ENCODE peak calls at places on chromosomes 2 and 18, in ten cellular contexts. Q is uterus, X is HCT116, W is lower lobe of right lung, V is H9, L is omental fat pad, M is retinal pigment epithelial cell, J is PC-9, K is neural crest cell, Z is GM20000. U is an unnamed sample.

GRCh38 chr2:44553456-44553855 is 191.7 kb downstream of the CAMKMT start:
- DNase-seq in Q (no peak), X (no peak), W (no peak), V (no peak), L (no peak), M (no peak), J (peak), K (no peak), Z (no peak), U (no peak)

GRCh38 chr18:69956037-69956436 is 8.4 kb upstream of the CD226 start:
- DNase-seq in Q (peak), X (no peak), W (no peak), V (no peak), L (no peak), M (no peak), J (no peak), K (no peak), Z (no peak), U (no peak)

GRCh38 chr2:69554981-69555380 is 88.6 kb downstream of the AAK1 start:
- DNase-seq in Q (no peak), X (no peak), W (no peak), V (no peak), L (no peak), M (no peak), J (no peak), K (no peak), Z (peak), U (no peak)

GRCh38 chr2:239578381-239578780 is 177.6 kb upstream of the HDAC4 start:
- DNase-seq in Q (no peak), X (no peak), W (peak), V (no peak), L (no peak), M (no peak), J (no peak), K (no peak), Z (no peak), U (no peak)

GRCh38 chr2:106886916-106887758 is 1.2 kb upstream of the ST6GAL2 start:
- DNase-seq in Q (peak), X (no peak), W (peak), V (peak), L (no peak), M (no peak), J (no peak), K (peak), Z (peak), U (no peak)

GRCh38 chr2:191515536-191515935 is 162.4 kb upstream of the NABP1 start:
- DNase-seq in Q (no peak), X (no peak), W (no peak), V (no peak), L (no peak), M (no peak), J (no peak), K (no peak), Z (no peak), U (no peak)

GRCh38 chr18:74278983-74279382 is 12.8 kb downstream of the CYB5A start:
- DNase-seq in Q (no peak), X (no peak), W (no peak), V (no peak), L (no peak), M (no peak), J (no peak), K (no peak), Z (no peak), U (no peak)

GRCh38 chr2:43105586-43106562 is 120.5 kb downstream of the ZFP36L2 start:
- DNase-seq in Q (peak), X (peak), W (peak), V (no peak), L (no peak), M (no peak), J (no peak), K (no peak), Z (peak), U (peak)

GRCh38 chr2:62524293-62524941 is 18.4 kb upstream of the TMEM17 start:
- DNase-seq in Q (no peak), X (no peak), W (no peak), V (no peak), L (no peak), M (no peak), J (no peak), K (no peak), Z (no peak), U (no peak)

DNA sequence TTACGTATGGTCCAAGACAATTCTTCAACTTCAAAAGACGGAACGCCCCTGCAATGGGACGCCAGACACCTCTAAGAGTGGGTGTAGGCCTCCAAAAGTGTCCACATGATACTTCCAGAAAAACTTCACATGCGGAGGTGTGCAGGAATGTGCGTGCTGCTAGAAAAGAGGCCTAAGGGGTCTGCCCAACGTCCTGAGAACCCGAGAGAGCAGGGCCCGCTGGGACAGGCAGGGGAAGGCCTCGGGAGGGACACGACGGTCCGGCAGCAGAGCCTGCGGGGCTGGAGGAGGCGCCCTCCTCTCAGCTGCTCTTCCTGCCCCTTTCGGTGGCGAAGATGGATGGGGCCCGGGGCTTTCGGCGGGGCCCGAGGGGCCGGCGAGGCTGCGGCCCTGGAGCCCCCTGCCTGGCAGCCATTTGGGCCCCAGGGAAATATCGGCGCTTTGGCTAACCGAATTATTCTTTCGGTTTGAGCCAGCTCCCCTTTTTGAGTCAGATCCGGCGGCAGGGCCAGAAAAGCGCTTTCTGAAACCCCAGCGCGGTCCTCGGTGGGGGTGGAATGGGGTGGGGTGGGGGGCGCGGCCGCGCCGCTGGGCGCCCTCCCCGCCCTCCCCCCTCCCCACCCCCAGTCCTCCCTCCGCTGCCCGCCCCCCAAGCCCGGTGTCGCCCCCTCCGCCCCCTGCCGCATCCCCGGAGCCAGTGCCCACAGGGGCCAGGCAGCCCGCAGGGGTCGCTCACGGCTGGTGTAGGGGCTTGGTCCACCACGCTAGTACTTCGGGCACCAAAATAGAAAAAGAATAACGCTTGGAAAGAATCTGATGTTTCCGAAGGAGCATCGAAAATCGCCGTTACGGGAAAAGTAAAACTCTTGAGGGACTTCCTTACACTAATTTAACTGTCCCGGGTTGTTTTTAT is 9.2 kb upstream of the ARID5A start:
- DNase-seq in Q (peak), X (no peak), W (no peak), V (peak), L (no peak), M (no peak), J (no peak), K (peak), Z (peak), U (no peak)
- TF ChIP-seq CTCF in Q (peak), X (no peak), W (peak), V (peak), L (no peak), M (peak), J (no peak), K (no peak), Z (no peak), U (no peak)

GRCh38 chr2:23413641-23414040 is 28.7 kb downstream of the KLHL29 start:
- DNase-seq in Q (no peak), X (no peak), W (no peak), V (no peak), L (no peak), M (no peak), J (no peak), K (no peak), Z (no peak), U (no peak)

GRCh38 chr2:23414106-23414505 is 29.1 kb downstream of the KLHL29 start:
- DNase-seq in Q (no peak), X (no peak), W (no peak), V (no peak), L (no peak), M (no peak), J (no peak), K (no peak), Z (no peak), U (no peak)

GRCh38 chr2:23417310-23417709 is 32.3 kb downstream of the KLHL29 start:
- DNase-seq in Q (no peak), X (no peak), W (no peak), V (no peak), L (no peak), M (no peak), J (no peak), K (no peak), Z (no peak), U (no peak)

GRCh38 chr2:23412556-23413155 is 27.7 kb downstream of the KLHL29 start:
- DNase-seq in Q (no peak), X (no peak), W (no peak), V (no peak), L (no peak), M (peak), J (no peak), K (no peak), Z (no peak), U (no peak)

DNA sequence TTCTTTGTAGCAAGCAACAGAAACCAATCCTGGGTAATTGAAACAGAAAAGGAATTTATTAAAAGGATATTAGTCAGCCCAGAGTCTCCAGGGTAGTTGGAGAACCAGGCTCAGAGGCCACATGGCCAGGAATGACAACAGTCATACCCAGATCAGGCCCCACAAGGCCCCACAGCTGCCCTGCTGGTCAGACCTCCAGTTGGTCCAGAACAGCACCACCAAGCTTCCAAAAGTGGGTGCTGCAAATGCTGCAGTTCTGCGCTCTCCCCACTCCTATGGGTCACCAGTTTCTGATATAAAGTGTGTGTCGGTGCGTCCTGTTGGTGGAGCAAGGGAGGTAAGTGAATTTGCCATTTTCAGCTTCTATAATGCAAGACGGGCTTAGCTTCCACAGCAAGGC is 29.9 kb downstream of the KLHL29 start:
- DNase-seq in Q (no peak), X (no peak), W (no peak), V (peak), L (no peak), M (no peak), J (no peak), K (no peak), Z (no peak), U (no peak)
- TF ChIP-seq CTCF in Q (no peak), X (peak), W (no peak), V (peak), L (no peak), M (peak), J (no peak), K (peak), Z (peak), U (no peak)

GRCh38 chr2:160407393-160408204 is 86.0 kb downstream of the RBMS1 start:
- DNase-seq in Q (peak), X (no peak), W (peak), V (peak), L (no peak), M (peak), J (peak), K (peak), Z (peak), U (peak)
- TF ChIP-seq CTCF in Q (peak), X (no peak), W (no peak), V (no peak), L (no peak), M (no peak), J (no peak), K (no peak), Z (no peak), U (no peak)

DNA sequence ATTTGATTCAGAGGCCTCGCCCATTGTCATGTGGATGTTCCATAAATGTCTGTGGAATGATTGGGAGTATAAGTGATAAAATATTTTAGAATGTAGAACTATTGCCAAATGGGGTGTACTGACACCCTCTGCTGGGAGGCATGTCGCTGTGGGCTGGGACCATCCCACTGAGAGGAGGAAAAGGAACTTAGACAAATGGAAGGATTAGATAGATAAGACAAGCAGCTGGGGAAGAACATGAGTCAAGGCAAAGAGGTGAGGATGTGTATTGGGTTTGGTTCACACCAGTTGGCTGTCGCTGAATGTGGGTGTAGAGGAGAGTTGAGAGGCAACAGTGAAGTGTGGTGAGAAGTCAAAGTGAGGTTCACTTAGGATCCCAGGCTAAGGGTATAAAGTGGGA is 4.0 kb downstream of the C2orf74 start:
- DNase-seq in Q (no peak), X (no peak), W (no peak), V (no peak), L (no peak), M (no peak), J (no peak), K (no peak), Z (no peak), U (no peak)
- TF ChIP-seq CTCF in Q (no peak), X (no peak), W (no peak), V (no peak), L (no peak), M (no peak), J (no peak), K (no peak), Z (no peak), U (no peak)

DNA sequence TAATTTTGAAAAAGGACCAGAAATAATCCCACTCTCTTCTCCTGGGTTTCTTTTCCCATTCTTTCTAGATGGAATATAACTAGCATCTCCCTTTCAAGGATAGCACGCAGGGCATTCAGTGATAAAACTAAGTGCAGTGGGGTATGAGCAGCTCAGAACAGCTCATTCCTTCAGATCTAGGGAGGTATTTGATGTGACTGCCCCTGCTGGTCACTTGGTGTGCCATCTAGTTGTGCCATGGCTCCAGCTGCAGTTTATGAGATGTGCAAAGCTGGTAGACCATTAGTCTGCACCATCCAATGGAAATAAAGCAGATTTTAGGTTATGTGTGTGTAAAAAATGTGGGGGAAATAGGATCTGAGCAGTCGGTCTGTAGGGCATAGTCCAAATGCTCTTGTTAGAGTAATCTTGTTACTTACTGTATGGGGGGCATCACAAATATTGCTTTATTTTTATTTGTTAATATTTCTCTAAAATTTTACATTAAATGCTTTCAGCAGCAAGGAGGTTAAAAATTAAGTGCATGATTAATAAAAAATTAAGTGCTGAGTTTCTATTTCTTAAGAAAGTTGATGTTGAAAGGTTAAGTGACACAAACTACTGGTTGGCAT is 38.9 kb downstream of the CTAGE1 start:
- DNase-seq in Q (no peak), X (peak), W (no peak), V (peak), L (no peak), M (no peak), J (no peak), K (peak), Z (no peak), U (peak)
- TF ChIP-seq CTCF in Q (peak), X (peak), W (peak), V (peak), L (no peak), M (peak), J (peak), K (peak), Z (no peak), U (peak)

GRCh38 chr18:31432316-31432715 is 15.2 kb upstream of the DSG3 start:
- DNase-seq in Q (no peak), X (no peak), W (no peak), V (no peak), L (no peak), M (no peak), J (no peak), K (no peak), Z (no peak), U (no peak)

GRCh38 chr18:31438402-31438801 is 9.1 kb upstream of the DSG3 start:
- DNase-seq in Q (no peak), X (no peak), W (no peak), V (no peak), L (no peak), M (no peak), J (no peak), K (no peak), Z (peak), U (no peak)

GRCh38 chr18:31439807-31440325 is 7.7 kb upstream of the DSG3 start:
- DNase-seq in Q (no peak), X (no peak), W (no peak), V (no peak), L (no peak), M (no peak), J (no peak), K (no peak), Z (no peak), U (no peak)

GRCh38 chr18:31440787-31441186 is 6.8 kb upstream of the DSG3 start:
- DNase-seq in Q (no peak), X (no peak), W (no peak), V (no peak), L (no peak), M (no peak), J (no peak), K (no peak), Z (no peak), U (no peak)

GRCh38 chr18:31436825-31437224 is 10.7 kb upstream of the DSG3 start:
- DNase-seq in Q (no peak), X (no peak), W (no peak), V (no peak), L (no peak), M (no peak), J (no peak), K (no peak), Z (no peak), U (no peak)
- TF ChIP-seq CTCF in Q (no peak), X (no peak), W (no peak), V (no peak), L (no peak), M (no peak), J (no peak), K (no peak), Z (no peak), U (no peak)

U was measured in Calu3.